ENCODE peak calls at places on chromosomes 5 and 9, in five cellular contexts. O, T, F, U and B are unnamed samples. For H3K4me1, the result is how much of the 10 kb centered on the place peaks cover.

GRCh38 chr5:134129411-134130238 is 15.1 kb downstream of the TCF7 start:
- DNase-seq in O (no peak), T (no peak), F (no peak), U (no peak), B (peak)

GRCh38 chr9:79233542-79233941 is 338.2 kb upstream of the TLE4 start:
- DNase-seq in O (peak), T (peak), F (no peak), U (peak), B (peak)

GRCh38 chr9:121771418-121771817 is 120.0 kb downstream of the DAB2IP start:
- DNase-seq in O (peak), T (no peak), F (no peak), U (no peak), B (peak)

GRCh38 chr9:122356627-122357026 is 14.2 kb upstream of the PTGS1 start:
- DNase-seq in O (peak), T (no peak), F (no peak), U (no peak), B (no peak)

GRCh38 chr9:90003046-90003355 is 398.2 kb downstream of the GADD45G start:
- DNase-seq in O (no peak), T (no peak), F (no peak), U (no peak), B (no peak)

GRCh38 chr5:35046754-35047153 is 995 bp downstream of the AGXT2 start:
- DNase-seq in O (peak), T (peak), F (peak), U (peak), B (peak)

GRCh38 chr5:56659991-56660390 is 155.4 kb upstream of the MAP3K1 start:
- DNase-seq in O (no peak), T (no peak), F (no peak), U (no peak), B (no peak)

GRCh38 chr5:116528519-116529234 is 45.9 kb downstream of the SEMA6A start:
- DNase-seq in O (no peak), T (no peak), F (no peak), U (no peak), B (no peak)

GRCh38 chr5:10595678-10596309 is 31.9 kb downstream of the ANKRD33B start:
- DNase-seq in O (peak), T (peak), F (peak), U (peak), B (peak)

GRCh38 chr5:1419476-1420210 is 25.6 kb downstream of the SLC6A3 start:
- DNase-seq in O (no peak), T (no peak), F (no peak), U (no peak), B (peak)

GRCh38 chr9:38641985-38642864 is 21.8 kb upstream of the ANKRD18A start:
- DNase-seq in O (peak), T (peak), F (peak), U (peak), B (peak)

GRCh38 chr9:89218040-89218928 is 39.7 kb upstream of the SHC3 start:
- DNase-seq in O (peak), T (no peak), F (peak), U (no peak), B (no peak)

GRCh38 chr5:53481887-53482716 is 1.7 kb downstream of the FST start:
- DNase-seq in O (peak), T (peak), F (peak), U (no peak), B (peak)

GRCh38 chr5:133400831-133401351 is 211.4 kb downstream of the FSTL4 start:
- DNase-seq in O (no peak), T (no peak), F (no peak), U (no peak), B (no peak)

GRCh38 chr9:130932220-130933069 is 6.6 kb downstream of the FIBCD1 start:
- DNase-seq in O (peak), T (peak), F (no peak), U (peak), B (peak)

GRCh38 chr9:16425572-16425971 is 444.9 kb downstream of the BNC2 start:
- DNase-seq in O (peak), T (peak), F (peak), U (peak), B (no peak)

GRCh38 chr5:164481270-164481669 is 975.9 kb downstream of the MAT2B start:
- DNase-seq in O (no peak), T (no peak), F (no peak), U (no peak), B (no peak)

GRCh38 chr5:164487939-164488338 is 982.5 kb downstream of the MAT2B start:
- DNase-seq in O (no peak), T (peak), F (peak), U (no peak), B (no peak)

GRCh38 chr5:164484948-164485347 is 979.5 kb downstream of the MAT2B start:
- DNase-seq in O (no peak), T (no peak), F (no peak), U (no peak), B (no peak)
- H2AFZ ChIP-seq in O (no peak), T (no peak), F (no peak), U (no peak), B (no peak)

GRCh38 chr5:139644646-139645494 is 3.3 kb upstream of the CXXC5 start:
- DNase-seq in O (no peak), T (no peak), F (no peak), U (no peak), B (peak)
- H3K4me2 ChIP-seq in O (no peak), T (no peak), F (no peak), U (no peak), B (no peak)

DNA sequence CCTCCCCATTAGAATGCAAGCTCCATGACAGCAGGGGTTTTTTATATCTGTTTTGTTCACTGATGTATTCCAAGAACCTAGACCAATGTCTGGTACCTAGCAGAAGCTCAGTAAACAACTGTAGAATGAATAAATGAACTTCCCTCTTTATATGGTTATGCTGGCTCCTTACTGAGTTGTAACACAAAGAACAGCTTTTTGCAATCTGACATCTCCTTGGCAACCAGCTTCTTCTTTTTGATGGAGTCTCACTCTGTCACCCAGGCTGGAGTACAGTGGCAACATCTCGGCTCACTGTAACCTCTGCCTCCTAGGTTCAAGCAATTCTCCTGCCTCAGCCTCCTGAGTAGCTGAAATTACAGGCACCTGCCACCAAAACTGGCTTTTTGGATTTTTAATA is 13.6 kb downstream of the TRMO start:
- DNase-seq in O (no peak), T (no peak), F (no peak), U (no peak), B (no peak)
- H3K4me1 ChIP-seq in O (under half), T (under half), F (under half), U (under half), B (under half)

GRCh38 chr9:37632479-37632878 is 18.3 kb upstream of the FRMPD1 start:
- DNase-seq in O (no peak), T (no peak), F (no peak), U (no peak), B (no peak)
- H2AFZ ChIP-seq in O (no peak), T (no peak), F (no peak), U (no peak), B (no peak)

GRCh38 chr9:137070201-137070905 is at the start of gene SAPCD2:
- DNase-seq in O (peak), T (peak), F (peak), U (peak), B (peak)
- H3K4me2 ChIP-seq in O (peak), T (peak), F (peak), U (peak), B (peak)

DNA sequence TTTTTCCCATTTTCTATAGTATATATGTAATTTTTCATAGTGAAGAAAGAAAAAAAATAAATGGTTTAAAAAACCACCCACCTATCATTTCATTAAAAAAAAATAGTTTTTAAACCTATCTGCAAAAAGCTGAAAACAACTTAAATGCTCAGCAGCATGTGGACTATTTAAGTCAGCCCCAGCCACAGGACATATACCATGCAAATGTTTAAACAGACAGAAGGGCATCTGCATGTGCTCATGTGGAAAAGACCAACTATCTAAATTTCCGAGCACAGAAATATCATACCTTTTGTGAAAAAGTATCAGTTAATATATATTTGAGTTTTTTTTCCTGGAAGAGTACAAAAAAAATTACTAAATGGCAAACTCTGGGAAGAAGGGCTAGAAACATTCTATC is 143.4 kb downstream of the EPB41L4A start:
- DNase-seq in O (no peak), T (no peak), F (no peak), U (no peak), B (no peak)
- H3K4me1 ChIP-seq in O (under half), T (under half), F (under half), U (under half), B (under half)

GRCh38 chr9:18122156-18122555 is 351.8 kb upstream of the ADAMTSL1 start:
- DNase-seq in O (no peak), T (peak), F (peak), U (peak), B (peak)
- H2AFZ ChIP-seq in O (no peak), T (no peak), F (no peak), U (no peak), B (no peak)

GRCh38 chr5:108409781-108410180 is 27.9 kb upstream of the FBXL17 start:
- DNase-seq in O (no peak), T (no peak), F (no peak), U (no peak), B (no peak)
- H3K4me2 ChIP-seq in O (no peak), T (no peak), F (no peak), U (no peak), B (no peak)